ENCODE peak calls at places on chromosomes 3 and 15, in nine cellular contexts. Y is HepG2, I is IMR-90, L is heart left ventricle, D is body of pancreas, T is psoas muscle, V is lower lobe of right lung, X is Caco-2, F is lung. N is an unnamed sample.

GRCh38 chr15:37900286-37901221 is 33.9 kb upstream of the TMCO5A start:
- DNase-seq in Y (no peak), I (peak; percentile 84), L (no peak), D (no peak), T (no peak), V (no peak), X (no peak), F (no peak), N (no peak)

GRCh38 chr3:68866157-68866556 is 66.2 kb downstream of the TAFA4 start:
- DNase-seq in Y (no peak), I (no peak), L (no peak), D (no peak), T (no peak), V (no peak), X (no peak), F (no peak), N (no peak)

GRCh38 chr3:150063237-150063636 is 92.5 kb upstream of the PFN2 start:
- DNase-seq in Y (no peak), I (no peak), L (no peak), D (no peak), T (no peak), V (no peak), X (no peak), F (no peak), N (no peak)

GRCh38 chr3:43686333-43686699 is 4.4 kb upstream of the ABHD5 start:
- DNase-seq in Y (no peak), I (no peak), L (no peak), D (no peak), T (no peak), V (no peak), X (no peak), F (no peak), N (no peak)

GRCh38 chr3:149971403-149972075 is 844 bp upstream of the PFN2 start:
- DNase-seq in Y (peak; percentile 15), I (peak; percentile 64), L (peak; percentile 58), D (peak; percentile 34), T (peak; percentile 84), V (peak; percentile 65), X (peak; percentile 57), F (peak; percentile 60), N (peak; percentile 32)

GRCh38 chr3:159390656-159391055 is 588.8 kb downstream of the MFSD1 start:
- DNase-seq in Y (no peak), I (no peak), L (no peak), D (no peak), T (no peak), V (no peak), X (no peak), F (no peak), N (no peak)

GRCh38 chr3:175399156-175399840 is 540.2 kb downstream of the NAALADL2 start:
- DNase-seq in Y (no peak), I (peak; percentile 20), L (no peak), D (peak; percentile 18), T (no peak), V (no peak), X (no peak), F (no peak), N (no peak)

GRCh38 chr15:80749589-80749988 is 29.6 kb upstream of the CEMIP start:
- DNase-seq in Y (no peak), I (peak; percentile 46), L (no peak), D (no peak), T (no peak), V (no peak), X (no peak), F (no peak), N (no peak)

DNA sequence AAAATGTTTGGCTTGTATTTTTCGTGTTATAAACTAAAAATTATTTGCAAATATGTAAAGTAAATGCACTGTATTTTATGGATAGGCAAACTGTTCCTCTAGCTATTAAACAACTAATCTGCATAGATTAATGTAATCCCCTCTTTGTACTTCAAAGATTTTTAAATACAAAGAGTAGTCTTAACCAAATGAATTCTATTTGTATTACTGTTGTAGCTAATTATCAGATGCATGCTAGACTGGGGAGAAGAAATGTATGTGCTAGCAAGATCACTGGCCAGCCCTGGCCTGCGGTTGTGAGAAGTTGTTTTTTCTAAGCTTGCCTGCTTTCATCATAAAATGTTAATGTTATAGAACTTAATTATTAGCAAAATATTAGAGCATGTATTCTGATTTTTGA is 92.6 kb downstream of the STT3B start:
- DNase-seq in Y (no peak), I (no peak), L (no peak), D (no peak), T (no peak), V (no peak), X (no peak), F (no peak), N (no peak)
- H3K36me3 ChIP-seq in Y (peaks cover 10% of the 10 kb centered on the region), I (peaks cover 9% of the 10 kb centered on the region), L (no peaks in the 10 kb centered on the region), D (no peaks in the 10 kb centered on the region), T (peaks cover 68% of the 10 kb centered on the region), V (peaks cover 69% of the 10 kb centered on the region), X (no peaks in the 10 kb centered on the region), F (peaks cover 8% of the 10 kb centered on the region), N (peaks cover 74% of the 10 kb centered on the region)

GRCh38 chr3:10026084-10026890 is at the start of gene FANCD2:
- DNase-seq in Y (peak; percentile 72), I (peak; percentile 82), L (peak; percentile 86), D (peak; percentile 82), T (peak; percentile 95), V (peak; percentile 91), X (peak; percentile 88), F (peak; percentile 90), N (peak; percentile 96)

GRCh38 chr3:10023587-10024310 is 2.5 kb upstream of the FANCD2 start:
- DNase-seq in Y (no peak), I (peak; percentile 95), L (no peak), D (no peak), T (no peak), V (no peak), X (no peak), F (no peak), N (no peak)

GRCh38 chr3:10021856-10022775 is 4.1 kb upstream of the FANCD2 start:
- DNase-seq in Y (no peak), I (no peak), L (no peak), D (no peak), T (no peak), V (no peak), X (no peak), F (no peak), N (no peak)

DNA sequence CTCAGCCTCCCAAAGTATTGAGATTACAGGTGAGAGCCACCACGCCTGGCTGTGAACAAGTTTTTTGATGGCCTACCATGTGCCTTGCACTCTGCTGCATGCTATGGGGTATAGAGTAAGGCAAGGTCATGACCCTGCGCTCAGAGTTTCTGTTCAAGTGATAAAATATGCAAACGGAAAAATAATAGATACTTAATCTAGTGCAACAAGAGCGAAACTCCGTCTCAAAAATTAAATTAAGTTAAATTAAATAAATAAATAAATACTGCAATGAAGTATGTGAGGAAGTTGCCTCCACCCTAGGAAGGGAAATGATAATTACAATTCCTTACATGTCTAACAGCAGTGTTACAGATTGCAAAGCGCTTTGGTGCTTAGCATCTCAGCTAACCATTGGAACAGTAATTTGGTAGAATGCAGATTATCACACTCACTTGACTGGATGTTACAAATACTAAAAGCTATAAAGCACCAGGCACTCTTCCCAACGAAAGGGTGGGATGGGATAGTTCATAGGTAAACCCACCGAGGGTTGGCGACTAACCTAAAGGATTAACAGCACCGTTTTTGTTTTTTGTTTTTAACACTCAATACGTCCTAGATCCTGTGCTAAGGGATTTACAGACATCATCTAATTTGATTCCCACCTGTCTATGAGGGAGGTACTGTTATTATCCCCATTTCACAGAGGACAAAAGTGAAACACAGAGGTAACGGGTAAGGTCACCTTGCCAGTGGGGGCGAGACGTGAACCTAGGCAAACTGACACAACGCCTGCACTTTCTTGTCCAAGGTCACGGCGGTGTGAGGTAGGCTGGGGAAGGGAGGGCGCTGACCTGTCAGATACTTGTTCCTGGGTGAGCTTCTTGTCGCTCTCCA is 793 bp upstream of the FANCD2 start:
- DNase-seq in Y (no peak), I (no peak), L (no peak), D (no peak), T (no peak), V (no peak), X (no peak), F (no peak), N (no peak)
- H3K9me3 ChIP-seq in Y (no peaks in the 10 kb centered on the region), I (no peaks in the 10 kb centered on the region), L (no peaks in the 10 kb centered on the region), D (no peaks in the 10 kb centered on the region), T (no peaks in the 10 kb centered on the region), V (no peaks in the 10 kb centered on the region), X (no peaks in the 10 kb centered on the region), F (peaks cover 2% of the 10 kb centered on the region), N (no peaks in the 10 kb centered on the region)

DNA sequence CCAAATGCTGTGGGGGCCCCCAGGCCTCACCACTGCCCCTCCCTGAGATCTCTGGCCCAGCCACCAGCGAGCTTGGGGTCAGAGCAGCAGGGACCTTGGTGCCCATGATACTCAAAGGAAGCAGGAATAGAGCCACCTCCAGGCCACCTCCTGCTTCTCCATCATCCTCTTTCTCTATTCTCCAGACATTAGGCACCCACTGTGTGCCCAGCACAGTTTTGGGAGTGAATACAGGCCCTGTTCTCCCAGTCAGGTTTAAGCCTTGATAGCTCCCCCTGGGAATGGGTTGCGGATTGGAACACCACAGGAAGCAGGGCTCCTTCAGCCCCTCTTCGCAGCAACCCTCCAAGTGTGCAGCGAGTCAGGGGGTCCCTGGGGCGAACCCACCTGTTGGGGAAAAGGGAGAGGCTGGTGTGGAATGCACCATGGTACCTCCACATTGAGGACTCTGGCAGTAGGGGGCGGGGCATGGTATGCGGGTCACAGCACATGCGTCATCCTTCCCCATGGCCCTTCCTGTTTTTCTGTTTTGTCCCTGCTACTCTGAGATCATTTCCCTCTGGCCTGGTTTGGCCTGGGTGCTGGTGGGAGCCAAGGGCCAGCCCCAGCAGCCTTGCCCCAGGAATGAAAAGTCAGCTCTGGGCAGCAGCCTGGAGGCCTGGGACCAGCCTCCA is 14.2 kb upstream of the SEMA3B start:
- DNase-seq in Y (no peak), I (no peak), L (peak; percentile 86), D (no peak), T (peak; percentile 83), V (peak; percentile 86), X (no peak), F (peak; percentile 73), N (no peak)
- H3K36me3 ChIP-seq in Y (peaks cover 16% of the 10 kb centered on the region), I (peaks cover 59% of the 10 kb centered on the region), L (no peaks in the 10 kb centered on the region), D (peaks cover 4% of the 10 kb centered on the region), T (peaks cover 48% of the 10 kb centered on the region), V (peaks cover 96% of the 10 kb centered on the region), X (peaks cover 5% of the 10 kb centered on the region), F (peaks cover 72% of the 10 kb centered on the region), N (peaks cover 78% of the 10 kb centered on the region)

GRCh38 chr15:27866505-27867165 is 232.5 kb downstream of the OCA2 start:
- DNase-seq in Y (no peak), I (no peak), L (no peak), D (no peak), T (no peak), V (no peak), X (no peak), F (no peak), N (no peak)

GRCh38 chr15:27865926-27866325 is 233.2 kb downstream of the OCA2 start:
- DNase-seq in Y (no peak), I (no peak), L (no peak), D (no peak), T (no peak), V (no peak), X (no peak), F (no peak), N (no peak)

GRCh38 chr15:27864719-27865118 is 234.4 kb downstream of the OCA2 start:
- DNase-seq in Y (no peak), I (no peak), L (no peak), D (no peak), T (no peak), V (no peak), X (no peak), F (no peak), N (no peak)

GRCh38 chr15:27864076-27864475 is 235.0 kb downstream of the OCA2 start:
- DNase-seq in Y (no peak), I (no peak), L (no peak), D (no peak), T (no peak), V (no peak), X (no peak), F (no peak), N (no peak)

DNA sequence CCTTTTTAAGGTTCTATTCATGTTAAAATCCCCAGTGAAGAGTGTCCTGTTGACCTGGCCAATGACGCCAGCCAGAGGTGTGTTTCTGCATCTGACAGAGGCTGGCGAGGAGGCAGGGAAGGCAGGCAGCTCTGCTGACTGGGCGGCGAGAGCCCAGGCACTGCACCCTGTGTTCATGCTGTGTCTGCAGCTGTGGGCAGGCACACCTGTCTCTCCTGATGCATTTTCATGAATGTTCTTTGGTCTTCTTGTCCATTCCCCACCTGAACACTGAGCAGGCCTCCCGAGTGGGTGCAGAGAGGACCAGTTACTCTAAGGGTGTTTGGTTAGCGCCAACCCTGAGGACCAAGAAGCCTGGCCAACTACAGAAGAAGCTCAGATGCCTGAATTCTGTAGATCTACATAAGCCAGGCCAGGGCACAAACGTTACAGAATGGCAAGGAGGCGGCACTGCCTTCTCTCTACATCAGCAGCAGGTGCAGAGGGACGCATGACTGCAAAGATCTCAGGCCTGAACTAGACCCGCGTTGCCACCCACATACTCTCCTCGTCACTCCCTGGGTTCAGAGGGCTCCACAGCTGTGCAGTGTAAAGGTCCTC is 233.7 kb downstream of the OCA2 start:
- DNase-seq in Y (no peak), I (no peak), L (no peak), D (no peak), T (no peak), V (no peak), X (no peak), F (no peak), N (no peak)
- H3K9me3 ChIP-seq in Y (no peaks in the 10 kb centered on the region), I (peaks cover 40% of the 10 kb centered on the region), L (no peaks in the 10 kb centered on the region), D (no peaks in the 10 kb centered on the region), T (no peaks in the 10 kb centered on the region), V (no peaks in the 10 kb centered on the region), X (no peaks in the 10 kb centered on the region), F (peaks cover 11% of the 10 kb centered on the region), N (no peaks in the 10 kb centered on the region)

N was measured in CD4-positive, alpha-beta memory T cell.